ENCODE peak calls at places on chromosomes 12 and 14, in eight cellular contexts. One of them, this sample, is unnamed.

GRCh38 chr12:47775100-47775911 is 2.3 kb downstream of the SLC48A1 start:
- DNase-seq in PC-3: peak; percentile 60
- DNase-seq in left ventricle myocardium inferior: no peak
- DNase-seq in uterus: no peak
- DNase-seq in cardiac muscle cell: peak; percentile 73
- DNase-seq in psoas muscle: peak; percentile 21
- DNase-seq in fibroblast of lung: peak; percentile 23
- DNase-seq in body of pancreas: no peak
- DNase-seq in this sample: no peak

GRCh38 chr12:88934163-88934747 is 354.0 kb upstream of the KITLG start:
- DNase-seq in PC-3: peak; percentile 78
- DNase-seq in left ventricle myocardium inferior: no peak
- DNase-seq in uterus: no peak
- DNase-seq in cardiac muscle cell: no peak
- DNase-seq in psoas muscle: no peak
- DNase-seq in fibroblast of lung: peak; percentile 74
- DNase-seq in body of pancreas: no peak
- DNase-seq in this sample: no peak

GRCh38 chr14:33839193-33840076 is 111.4 kb downstream of the EGLN3 start:
- DNase-seq in PC-3: peak; percentile 69
- DNase-seq in left ventricle myocardium inferior: no peak
- DNase-seq in uterus: peak; percentile 53
- DNase-seq in cardiac muscle cell: peak; percentile 67
- DNase-seq in psoas muscle: peak; percentile 35
- DNase-seq in fibroblast of lung: peak; percentile 41
- DNase-seq in body of pancreas: peak; percentile 50
- DNase-seq in this sample: peak; percentile 54

GRCh38 chr12:14618990-14619389 is 51.3 kb upstream of the PLBD1 start:
- DNase-seq in PC-3: peak; percentile 30
- DNase-seq in left ventricle myocardium inferior: no peak
- DNase-seq in uterus: no peak
- DNase-seq in cardiac muscle cell: peak; percentile 57
- DNase-seq in psoas muscle: no peak
- DNase-seq in fibroblast of lung: peak; percentile 13
- DNase-seq in body of pancreas: no peak
- DNase-seq in this sample: no peak

GRCh38 chr14:50364792-50365191 is 31.9 kb downstream of the CDKL1 start:
- DNase-seq in PC-3: peak; percentile 45
- DNase-seq in left ventricle myocardium inferior: no peak
- DNase-seq in uterus: no peak
- DNase-seq in cardiac muscle cell: no peak
- DNase-seq in psoas muscle: no peak
- DNase-seq in fibroblast of lung: no peak
- DNase-seq in body of pancreas: no peak
- DNase-seq in this sample: no peak

GRCh38 chr12:97288526-97288925 is 174.1 kb upstream of the RMST start:
- DNase-seq in PC-3: no peak
- DNase-seq in left ventricle myocardium inferior: no peak
- DNase-seq in uterus: no peak
- DNase-seq in cardiac muscle cell: no peak
- DNase-seq in psoas muscle: no peak
- DNase-seq in fibroblast of lung: no peak
- DNase-seq in body of pancreas: no peak
- DNase-seq in this sample: no peak

GRCh38 chr12:118055865-118056773 is 4.9 kb downstream of the WSB2 start:
- DNase-seq in PC-3: peak; percentile 83
- DNase-seq in left ventricle myocardium inferior: no peak
- DNase-seq in uterus: no peak
- DNase-seq in cardiac muscle cell: no peak
- DNase-seq in psoas muscle: no peak
- DNase-seq in fibroblast of lung: no peak
- DNase-seq in body of pancreas: no peak
- DNase-seq in this sample: no peak

GRCh38 chr12:42468341-42468821 is 121.2 kb downstream of the PRICKLE1 start:
- DNase-seq in PC-3: no peak
- DNase-seq in left ventricle myocardium inferior: peak; percentile 35
- DNase-seq in uterus: no peak
- DNase-seq in cardiac muscle cell: peak; percentile 11
- DNase-seq in psoas muscle: no peak
- DNase-seq in fibroblast of lung: peak; percentile 62
- DNase-seq in body of pancreas: no peak
- DNase-seq in this sample: no peak

GRCh38 chr14:35380794-35381193 is 23.8 kb downstream of the NFKBIA start:
- DNase-seq in PC-3: peak; percentile 35
- DNase-seq in left ventricle myocardium inferior: no peak
- DNase-seq in uterus: no peak
- DNase-seq in cardiac muscle cell: no peak
- DNase-seq in psoas muscle: no peak
- DNase-seq in fibroblast of lung: no peak
- DNase-seq in body of pancreas: no peak
- DNase-seq in this sample: peak; percentile 51

GRCh38 chr12:96343347-96343954 is 56.8 kb downstream of the CDK17 start:
- DNase-seq in PC-3: no peak
- DNase-seq in left ventricle myocardium inferior: no peak
- DNase-seq in uterus: no peak
- DNase-seq in cardiac muscle cell: peak; percentile 55
- DNase-seq in psoas muscle: no peak
- DNase-seq in fibroblast of lung: peak; percentile 75
- DNase-seq in body of pancreas: no peak
- DNase-seq in this sample: no peak

GRCh38 chr12:102543931-102544485 is 63.6 kb upstream of the IGF1 start:
- DNase-seq in PC-3: no peak
- DNase-seq in left ventricle myocardium inferior: no peak
- DNase-seq in uterus: no peak
- DNase-seq in cardiac muscle cell: no peak
- DNase-seq in psoas muscle: no peak
- DNase-seq in fibroblast of lung: no peak
- DNase-seq in body of pancreas: no peak
- DNase-seq in this sample: no peak

GRCh38 chr12:124388679-124389536 is 94.0 kb downstream of the RFLNA start:
- DNase-seq in PC-3: peak; percentile 79
- DNase-seq in left ventricle myocardium inferior: peak; percentile 90
- DNase-seq in uterus: peak; percentile 89
- DNase-seq in cardiac muscle cell: peak; percentile 94
- DNase-seq in psoas muscle: peak; percentile 92
- DNase-seq in fibroblast of lung: peak; percentile 91
- DNase-seq in body of pancreas: peak; percentile 89
- DNase-seq in this sample: no peak

GRCh38 chr14:100735271-100735670 is 8.6 kb downstream of the DLK1 start:
- DNase-seq in PC-3: no peak
- DNase-seq in left ventricle myocardium inferior: no peak
- DNase-seq in uterus: no peak
- DNase-seq in cardiac muscle cell: no peak
- DNase-seq in psoas muscle: no peak
- DNase-seq in fibroblast of lung: no peak
- DNase-seq in body of pancreas: no peak
- DNase-seq in this sample: peak; percentile 7

GRCh38 chr12:109982211-109982610 is 14.0 kb downstream of the GIT2 start:
- DNase-seq in PC-3: no peak
- DNase-seq in left ventricle myocardium inferior: no peak
- DNase-seq in uterus: no peak
- DNase-seq in cardiac muscle cell: peak; percentile 77
- DNase-seq in psoas muscle: no peak
- DNase-seq in fibroblast of lung: peak; percentile 71
- DNase-seq in body of pancreas: no peak
- DNase-seq in this sample: no peak

GRCh38 chr14:95885866-95886265 is 9.2 kb downstream of the TUNAR start:
- DNase-seq in PC-3: no peak
- DNase-seq in left ventricle myocardium inferior: no peak
- DNase-seq in uterus: no peak
- DNase-seq in cardiac muscle cell: no peak
- DNase-seq in psoas muscle: no peak
- DNase-seq in fibroblast of lung: peak; percentile 45
- DNase-seq in body of pancreas: peak; percentile 18
- DNase-seq in this sample: no peak

GRCh38 chr12:85627584-85627983 is 208.6 kb downstream of the RASSF9 start:
- DNase-seq in PC-3: peak; percentile 71
- DNase-seq in left ventricle myocardium inferior: no peak
- DNase-seq in uterus: no peak
- DNase-seq in cardiac muscle cell: peak; percentile 56
- DNase-seq in psoas muscle: no peak
- DNase-seq in fibroblast of lung: peak; percentile 90
- DNase-seq in body of pancreas: no peak
- DNase-seq in this sample: no peak

GRCh38 chr14:29724991-29725390 is 202.7 kb downstream of the PRKD1 start:
- DNase-seq in PC-3: no peak
- DNase-seq in left ventricle myocardium inferior: no peak
- DNase-seq in uterus: no peak
- DNase-seq in cardiac muscle cell: peak; percentile 70
- DNase-seq in psoas muscle: no peak
- DNase-seq in fibroblast of lung: peak; percentile 49
- DNase-seq in body of pancreas: peak; percentile 63
- DNase-seq in this sample: no peak

GRCh38 chr14:29716150-29716549 is 211.5 kb downstream of the PRKD1 start:
- DNase-seq in PC-3: no peak
- DNase-seq in left ventricle myocardium inferior: no peak
- DNase-seq in uterus: no peak
- DNase-seq in cardiac muscle cell: peak; percentile 54
- DNase-seq in psoas muscle: no peak
- DNase-seq in fibroblast of lung: peak; percentile 38
- DNase-seq in body of pancreas: no peak
- DNase-seq in this sample: no peak

GRCh38 chr14:29717906-29718305 is 209.7 kb downstream of the PRKD1 start:
- DNase-seq in PC-3: no peak
- DNase-seq in left ventricle myocardium inferior: no peak
- DNase-seq in uterus: no peak
- DNase-seq in cardiac muscle cell: no peak
- DNase-seq in psoas muscle: no peak
- DNase-seq in fibroblast of lung: no peak
- DNase-seq in body of pancreas: no peak
- DNase-seq in this sample: no peak

DNA sequence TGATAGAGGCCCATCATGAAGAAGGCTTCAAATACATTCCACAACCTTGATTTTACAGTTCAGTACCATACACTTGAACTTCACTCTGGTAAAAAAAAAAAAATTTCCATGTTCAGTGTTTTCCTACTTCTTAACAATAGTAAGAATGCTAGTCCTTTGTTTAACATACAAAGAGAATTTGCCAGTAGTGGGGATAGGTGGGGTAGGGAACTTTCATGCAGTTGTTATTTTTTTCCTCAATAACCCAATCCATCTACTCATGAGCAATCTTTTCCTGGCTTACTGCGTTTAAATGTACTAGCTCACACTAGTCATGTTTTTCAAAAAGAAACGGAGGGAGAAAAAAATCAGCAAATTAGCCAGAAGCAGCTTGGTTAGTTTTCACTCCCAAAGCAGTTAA is 206.1 kb downstream of the PRKD1 start:
- DNase-seq in PC-3: no peak
- DNase-seq in left ventricle myocardium inferior: no peak
- DNase-seq in uterus: no peak
- DNase-seq in cardiac muscle cell: no peak
- DNase-seq in psoas muscle: no peak
- DNase-seq in fibroblast of lung: no peak
- DNase-seq in body of pancreas: no peak
- DNase-seq in this sample: no peak
- H3K9me3 ChIP-seq in PC-3: no peaks in the 10 kb centered on the region
- H3K9me3 ChIP-seq in left ventricle myocardium inferior: no peaks in the 10 kb centered on the region
- H3K9me3 ChIP-seq in uterus: no peaks in the 10 kb centered on the region
- H3K9me3 ChIP-seq in cardiac muscle cell: no peaks in the 10 kb centered on the region
- H3K9me3 ChIP-seq in psoas muscle: no peaks in the 10 kb centered on the region
- H3K9me3 ChIP-seq in fibroblast of lung: no peaks in the 10 kb centered on the region
- H3K9me3 ChIP-seq in body of pancreas: no peaks in the 10 kb centered on the region
- H3K9me3 ChIP-seq in this sample: no peaks in the 10 kb centered on the region

DNA sequence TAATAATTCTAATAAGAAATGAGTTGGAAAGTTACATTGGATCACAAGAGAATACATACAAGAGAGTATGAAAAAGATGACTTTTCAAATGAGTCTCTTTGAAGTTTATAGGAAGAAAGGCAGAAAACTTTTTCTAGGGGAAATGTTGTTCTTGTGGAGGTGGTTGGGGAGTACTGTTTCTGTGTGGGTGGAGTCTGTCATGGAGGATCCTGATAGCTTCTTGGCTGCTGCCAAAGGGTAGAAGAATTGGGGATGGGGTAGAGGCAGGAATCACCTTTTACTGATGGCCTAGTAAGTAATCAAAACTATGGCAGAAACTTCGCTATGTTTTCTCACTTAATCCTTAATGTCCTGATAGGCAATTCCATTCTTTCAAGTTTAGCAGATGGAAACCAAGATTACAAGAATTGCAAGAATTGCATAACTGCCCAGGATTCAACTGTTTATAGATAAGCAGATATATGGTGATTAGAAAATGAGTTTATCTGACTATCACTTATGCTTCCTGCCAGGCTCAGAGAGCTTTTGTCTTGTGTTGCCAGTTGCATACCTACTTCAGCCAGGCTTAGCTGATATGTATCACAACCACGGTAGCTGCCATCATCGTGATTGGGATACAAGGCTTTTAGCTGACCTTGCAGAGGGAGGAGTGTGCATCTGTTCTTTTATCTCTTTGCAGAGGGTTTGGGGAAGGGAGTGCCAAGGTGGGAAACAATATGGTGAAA is 463.9 kb downstream of the TMTC2 start:
- DNase-seq in PC-3: no peak
- DNase-seq in left ventricle myocardium inferior: no peak
- DNase-seq in uterus: no peak
- DNase-seq in cardiac muscle cell: no peak
- DNase-seq in psoas muscle: no peak
- DNase-seq in fibroblast of lung: no peak
- DNase-seq in body of pancreas: no peak
- DNase-seq in this sample: no peak
- H3K4me3 ChIP-seq in PC-3: no peak overlapping the region
- H3K4me3 ChIP-seq in left ventricle myocardium inferior: no peak overlapping the region
- H3K4me3 ChIP-seq in uterus: no peak overlapping the region
- H3K4me3 ChIP-seq in cardiac muscle cell: no peak overlapping the region
- H3K4me3 ChIP-seq in psoas muscle: no peak overlapping the region
- H3K4me3 ChIP-seq in fibroblast of lung: no peak overlapping the region
- H3K4me3 ChIP-seq in body of pancreas: no peak overlapping the region
- H3K4me3 ChIP-seq in this sample: no peak overlapping the region

GRCh38 chr14:104357689-104358527 is 219.5 kb downstream of the KIF26A start:
- DNase-seq in PC-3: no peak
- DNase-seq in left ventricle myocardium inferior: no peak
- DNase-seq in uterus: no peak
- DNase-seq in cardiac muscle cell: no peak
- DNase-seq in psoas muscle: no peak
- DNase-seq in fibroblast of lung: no peak
- DNase-seq in body of pancreas: no peak
- DNase-seq in this sample: no peak
- H3K9me3 ChIP-seq in PC-3: no peaks in the 10 kb centered on the region
- H3K9me3 ChIP-seq in left ventricle myocardium inferior: peaks cover 1% of the 10 kb centered on the region
- H3K9me3 ChIP-seq in uterus: no peaks in the 10 kb centered on the region
- H3K9me3 ChIP-seq in cardiac muscle cell: no peaks in the 10 kb centered on the region
- H3K9me3 ChIP-seq in psoas muscle: no peaks in the 10 kb centered on the region
- H3K9me3 ChIP-seq in fibroblast of lung: no peaks in the 10 kb centered on the region
- H3K9me3 ChIP-seq in body of pancreas: no peaks in the 10 kb centered on the region
- H3K9me3 ChIP-seq in this sample: no peaks in the 10 kb centered on the region

GRCh38 chr12:9114946-9115345 is 773 bp downstream of the A2M start:
- DNase-seq in PC-3: no peak
- DNase-seq in left ventricle myocardium inferior: no peak
- DNase-seq in uterus: no peak
- DNase-seq in cardiac muscle cell: no peak
- DNase-seq in psoas muscle: no peak
- DNase-seq in fibroblast of lung: no peak
- DNase-seq in body of pancreas: no peak
- DNase-seq in this sample: no peak
- H3K4me3 ChIP-seq in PC-3: no peak overlapping the region
- H3K4me3 ChIP-seq in left ventricle myocardium inferior: peak overlapping the region; percentile 70
- H3K4me3 ChIP-seq in uterus: peak overlapping the region; percentile 38
- H3K4me3 ChIP-seq in cardiac muscle cell: peak overlapping the region; percentile 8
- H3K4me3 ChIP-seq in psoas muscle: peak overlapping the region; percentile 58
- H3K4me3 ChIP-seq in fibroblast of lung: peak overlapping the region; percentile 57
- H3K4me3 ChIP-seq in body of pancreas: no peak overlapping the region
- H3K4me3 ChIP-seq in this sample: no peak overlapping the region